ENCODE peak calls at places on chromosome 16, in four cellular contexts. One of them, this sample, is unnamed. For H3K36me3, the result is how much of the 10 kb centered on the place peaks cover.

GRCh38 chr16:74169687-74170522 is 126.7 kb upstream of the PSMD7 start:
- DNase-seq in pancreas: no peak
- DNase-seq in mesendoderm: no peak
- DNase-seq in heart left ventricle: no peak
- DNase-seq in this sample: peak

GRCh38 chr16:66649167-66649566 is 44.7 kb downstream of the CMTM3 start:
- DNase-seq in pancreas: no peak
- DNase-seq in mesendoderm: no peak
- DNase-seq in heart left ventricle: no peak
- DNase-seq in this sample: no peak

GRCh38 chr16:55645986-55646385 is 9.8 kb upstream of the SLC6A2 start:
- DNase-seq in pancreas: no peak
- DNase-seq in heart left ventricle: no peak
- DNase-seq in mesendoderm: peak
- DNase-seq in this sample: no peak

GRCh38 chr16:67964477-67965131 is 3.8 kb downstream of the SLC12A4 start:
- DNase-seq in pancreas: no peak
- DNase-seq in heart left ventricle: no peak
- DNase-seq in mesendoderm: no peak
- DNase-seq in this sample: no peak

GRCh38 chr16:70429888-70430666 is 8.8 kb downstream of the ST3GAL2 start:
- DNase-seq in heart left ventricle: no peak
- DNase-seq in mesendoderm: no peak
- DNase-seq in pancreas: no peak
- DNase-seq in this sample: no peak

GRCh38 chr16:20166531-20167235 is 93.0 kb upstream of the GPR139 start:
- DNase-seq in mesendoderm: peak
- DNase-seq in heart left ventricle: no peak
- DNase-seq in pancreas: no peak
- DNase-seq in this sample: peak

GRCh38 chr16:24717411-24717810 is 12.0 kb upstream of the TNRC6A start:
- DNase-seq in heart left ventricle: no peak
- DNase-seq in pancreas: no peak
- DNase-seq in mesendoderm: no peak
- DNase-seq in this sample: no peak

GRCh38 chr16:50311891-50312501 is 45.6 kb downstream of the ADCY7 start:
- DNase-seq in heart left ventricle: no peak
- DNase-seq in mesendoderm: no peak
- DNase-seq in pancreas: no peak
- DNase-seq in this sample: no peak

GRCh38 chr16:58460219-58460610 is 39.7 kb upstream of the NDRG4 start:
- DNase-seq in heart left ventricle: no peak
- DNase-seq in pancreas: no peak
- DNase-seq in mesendoderm: no peak
- DNase-seq in this sample: no peak

GRCh38 chr16:87731607-87732006 is 34.2 kb downstream of the KLHDC4 start:
- DNase-seq in heart left ventricle: no peak
- DNase-seq in pancreas: no peak
- DNase-seq in mesendoderm: no peak
- DNase-seq in this sample: no peak
- H3K36me3 ChIP-seq in heart left ventricle: under half
- H3K36me3 ChIP-seq in pancreas: under half
- H3K36me3 ChIP-seq in mesendoderm: under half
- H3K36me3 ChIP-seq in this sample: under half

GRCh38 chr16:1174477-1175357 is 21.8 kb downstream of the CACNA1H start:
- DNase-seq in pancreas: no peak
- DNase-seq in heart left ventricle: no peak
- DNase-seq in mesendoderm: no peak
- DNase-seq in this sample: no peak

GRCh38 chr16:1175566-1176279 is 22.8 kb downstream of the CACNA1H start:
- DNase-seq in heart left ventricle: no peak
- DNase-seq in mesendoderm: no peak
- DNase-seq in pancreas: no peak
- DNase-seq in this sample: no peak

GRCh38 chr16:1171854-1172428 is 19.0 kb downstream of the CACNA1H start:
- DNase-seq in pancreas: no peak
- DNase-seq in heart left ventricle: no peak
- DNase-seq in mesendoderm: no peak
- DNase-seq in this sample: no peak

GRCh38 chr16:1172651-1173050 is 19.7 kb downstream of the CACNA1H start:
- DNase-seq in mesendoderm: no peak
- DNase-seq in pancreas: no peak
- DNase-seq in heart left ventricle: no peak
- DNase-seq in this sample: no peak

GRCh38 chr16:1173778-1174451 is 21.0 kb downstream of the CACNA1H start:
- DNase-seq in mesendoderm: no peak
- DNase-seq in pancreas: no peak
- DNase-seq in heart left ventricle: no peak
- DNase-seq in this sample: no peak
- H3K27ac ChIP-seq in mesendoderm: no peak
- H3K27ac ChIP-seq in pancreas: peak
- H3K27ac ChIP-seq in heart left ventricle: no peak
- H3K27ac ChIP-seq in this sample: no peak

GRCh38 chr16:8639694-8640093 is 18.2 kb downstream of the METTL22 start:
- DNase-seq in heart left ventricle: no peak
- DNase-seq in mesendoderm: no peak
- DNase-seq in pancreas: no peak
- DNase-seq in this sample: no peak
- H3K36me3 ChIP-seq in heart left ventricle: half or more
- H3K36me3 ChIP-seq in mesendoderm: under half
- H3K36me3 ChIP-seq in pancreas: under half
- H3K36me3 ChIP-seq in this sample: under half

GRCh38 chr16:29653436-29653835 is 9.6 kb upstream of the SPN start:
- DNase-seq in pancreas: no peak
- DNase-seq in heart left ventricle: no peak
- DNase-seq in mesendoderm: no peak
- DNase-seq in this sample: no peak
- H3K27ac ChIP-seq in pancreas: no peak
- H3K27ac ChIP-seq in heart left ventricle: no peak
- H3K27ac ChIP-seq in mesendoderm: no peak
- H3K27ac ChIP-seq in this sample: no peak

GRCh38 chr16:30113711-30114333 is 485 bp upstream of the GDPD3 start:
- DNase-seq in heart left ventricle: no peak
- DNase-seq in pancreas: no peak
- DNase-seq in mesendoderm: no peak
- DNase-seq in this sample: no peak

GRCh38 chr16:30116291-30117207 is 3.2 kb upstream of the GDPD3 start:
- DNase-seq in mesendoderm: no peak
- DNase-seq in pancreas: peak
- DNase-seq in heart left ventricle: no peak
- DNase-seq in this sample: no peak

GRCh38 chr16:30113031-30113710 is at the start of gene GDPD3:
- DNase-seq in pancreas: peak
- DNase-seq in mesendoderm: no peak
- DNase-seq in heart left ventricle: peak
- DNase-seq in this sample: peak

GRCh38 chr16:30114411-30114810 is 1.1 kb upstream of the GDPD3 start:
- DNase-seq in pancreas: no peak
- DNase-seq in mesendoderm: no peak
- DNase-seq in heart left ventricle: no peak
- DNase-seq in this sample: no peak

DNA sequence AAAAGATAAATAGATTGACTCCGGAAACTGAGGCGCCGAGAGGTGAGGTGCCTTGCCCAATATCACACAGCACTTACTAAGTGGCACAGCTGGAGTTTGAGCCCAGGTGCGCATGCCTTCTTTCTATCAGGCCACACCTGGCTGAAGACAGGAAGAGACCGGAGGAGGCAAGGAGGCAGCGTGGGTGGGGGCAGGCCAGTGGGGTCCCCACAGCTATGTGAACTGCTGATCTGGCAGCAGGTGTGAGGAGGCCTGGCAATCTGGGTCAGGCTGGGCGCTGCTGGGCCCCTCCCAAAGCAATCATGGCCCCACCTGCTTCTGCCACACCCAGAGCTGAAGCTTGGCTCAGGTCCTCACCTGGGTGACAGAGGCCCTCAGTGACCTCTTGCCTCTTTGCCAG is 1.9 kb upstream of the GDPD3 start:
- DNase-seq in heart left ventricle: no peak
- DNase-seq in mesendoderm: no peak
- DNase-seq in pancreas: peak
- DNase-seq in this sample: no peak
- H3K36me3 ChIP-seq in heart left ventricle: half or more
- H3K36me3 ChIP-seq in mesendoderm: under half
- H3K36me3 ChIP-seq in pancreas: under half
- H3K36me3 ChIP-seq in this sample: under half

DNA sequence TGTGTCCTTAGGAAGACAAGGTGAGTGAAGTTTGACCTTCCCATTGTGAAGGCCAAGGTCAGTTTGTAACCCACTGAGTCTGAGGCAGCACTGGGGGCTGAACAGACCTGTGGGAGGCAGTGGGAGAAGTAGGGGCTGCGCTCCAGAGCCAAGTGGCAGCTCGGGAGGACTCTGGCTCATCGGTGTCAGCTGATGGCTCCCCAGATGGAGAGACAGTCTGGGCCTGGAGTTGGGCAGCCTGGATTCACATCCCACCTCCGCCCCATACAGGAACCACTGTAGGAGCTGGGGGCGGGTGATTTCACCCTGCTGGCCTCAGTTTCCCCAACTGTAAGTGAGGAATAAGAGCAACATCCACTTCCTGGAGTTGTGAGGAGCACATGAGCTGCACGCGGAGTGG is 128.4 kb downstream of the FOXL1 start:
- DNase-seq in heart left ventricle: no peak
- DNase-seq in pancreas: no peak
- DNase-seq in mesendoderm: no peak
- DNase-seq in this sample: no peak
- H3K27ac ChIP-seq in heart left ventricle: no peak
- H3K27ac ChIP-seq in pancreas: no peak
- H3K27ac ChIP-seq in mesendoderm: no peak
- H3K27ac ChIP-seq in this sample: no peak